ENCODE peak calls at places on chromosome 1, in four cellular contexts. T, X, G and U are unnamed samples.

GRCh38 chr1:84289169-84289785 is 12.2 kb upstream of the SAMD13 start:
- DNase-seq in T (no peak), X (no peak), G (no peak), U (no peak)

GRCh38 chr1:238558156-238558555 is 667.4 kb upstream of the ZP4 start:
- DNase-seq in T (peak; percentile 78), X (peak; percentile 11), G (no peak), U (no peak)

GRCh38 chr1:109887890-109888289 is 22.8 kb upstream of the CSF1 start:
- DNase-seq in T (no peak), X (no peak), G (no peak), U (no peak)

GRCh38 chr1:3746784-3747521 is 5.3 kb upstream of the CCDC27 start:
- DNase-seq in T (no peak), X (peak; percentile 85), G (peak; percentile 65), U (peak; percentile 65)

GRCh38 chr1:33338495-33339211 is 17.8 kb upstream of the A3GALT2 start:
- DNase-seq in T (no peak), X (no peak), G (no peak), U (no peak)

GRCh38 chr1:43446388-43446740 is 7.4 kb downstream of the HYI start:
- DNase-seq in T (no peak), X (no peak), G (no peak), U (no peak)

GRCh38 chr1:63980706-63981407 is 207.0 kb downstream of the ROR1 start:
- DNase-seq in T (no peak), X (no peak), G (no peak), U (no peak)

GRCh38 chr1:16006552-16007485 is 2.8 kb downstream of the SRARP start:
- DNase-seq in T (peak; percentile 41), X (no peak), G (no peak), U (no peak)

GRCh38 chr1:61124691-61125090 is 42.3 kb downstream of the NFIA start:
- DNase-seq in T (no peak), X (no peak), G (no peak), U (no peak)

GRCh38 chr1:32618673-32619221 is 31.6 kb downstream of the ZBTB8OS start:
- DNase-seq in T (no peak), X (no peak), G (no peak), U (no peak)

GRCh38 chr1:185787238-185787637 is 53.0 kb downstream of the HMCN1 start:
- DNase-seq in T (no peak), X (no peak), G (no peak), U (no peak)

GRCh38 chr1:47207811-47208373 is 18.1 kb upstream of the PDZK1IP1 start:
- DNase-seq in T (peak; percentile 76), X (no peak), G (no peak), U (no peak)

GRCh38 chr1:16614361-16615252 is 1.2 kb upstream of the NBPF1 start:
- DNase-seq in T (no peak), X (no peak), G (no peak), U (no peak)

GRCh38 chr1:162131405-162132321 is 62.2 kb downstream of the NOS1AP start:
- DNase-seq in T (no peak), X (no peak), G (no peak), U (no peak)

GRCh38 chr1:159922499-159923202 is 2.7 kb downstream of the TAGLN2 start:
- DNase-seq in T (no peak), X (no peak), G (no peak), U (peak; percentile 25)

GRCh38 chr1:8090241-8090702 is 64.2 kb upstream of the ERRFI1 start:
- DNase-seq in T (peak; percentile 98), X (peak; percentile 45), G (no peak), U (no peak)

GRCh38 chr1:3610165-3610822 is 1.0 kb downstream of the MEGF6 start:
- DNase-seq in T (no peak), X (no peak), G (no peak), U (no peak)

GRCh38 chr1:228913649-228914048 is 178.4 kb downstream of the RHOU start:
- DNase-seq in T (no peak), X (no peak), G (no peak), U (no peak)

GRCh38 chr1:44519035-44519676 is 114.1 kb downstream of the RNF220 start:
- DNase-seq in T (no peak), X (no peak), G (no peak), U (no peak)

GRCh38 chr1:53083636-53084588 is 21.9 kb downstream of the PODN start:
- DNase-seq in T (no peak), X (no peak), G (no peak), U (no peak)

GRCh38 chr1:2548068-2548589 is 8.0 kb upstream of the TNFRSF14 start:
- DNase-seq in T (peak; percentile 62), X (peak; percentile 71), G (peak; percentile 71), U (peak; percentile 72)

GRCh38 chr1:182484531-182485257 is 34.7 kb downstream of the RGSL1 start:
- DNase-seq in T (no peak), X (no peak), G (no peak), U (no peak)

GRCh38 chr1:54110991-54111390 is 41.8 kb downstream of the CDCP2 start:
- DNase-seq in T (no peak), X (no peak), G (no peak), U (no peak)

GRCh38 chr1:205204552-205204951 is 7.0 kb downstream of the DSTYK start:
- DNase-seq in T (no peak), X (no peak), G (no peak), U (no peak)

GRCh38 chr1:30405631-30406212 is 317.7 kb downstream of the MATN1 start:
- DNase-seq in T (no peak), X (no peak), G (no peak), U (no peak)

GRCh38 chr1:3459940-3460652 is 5.6 kb downstream of the ARHGEF16 start:
- DNase-seq in T (no peak), X (no peak), G (no peak), U (no peak)

GRCh38 chr1:112515311-112516009 is 6.7 kb downstream of the WNT2B start:
- DNase-seq in T (no peak), X (no peak), G (no peak), U (no peak)

GRCh38 chr1:116494745-116495144 is 76.1 kb downstream of the CD58 start:
- DNase-seq in T (no peak), X (no peak), G (no peak), U (no peak)

GRCh38 chr1:226549937-226550670 is 1.5 kb downstream of the STUM start:
- DNase-seq in T (no peak), X (no peak), G (no peak), U (no peak)

GRCh38 chr1:202282596-202283283 is 59.0 kb downstream of the UBE2T start:
- DNase-seq in T (no peak), X (no peak), G (no peak), U (no peak)